ENCODE peak calls at places on chromosomes 6 and 20, in ten cellular contexts. T is fibroblast of lung; A is Caco-2; M is mucosa of descending colon; K is GM23248; B is lung; J is small intestine; Z is tibial nerve; Y is left lung; D is CD4-positive, CD25-positive, alpha-beta regulatory T cell. W is an unnamed sample.

GRCh38 chr6:31729515-31729978 is 448 bp upstream of the DDAH2 start:
- DNase-seq in T (peak; percentile 83), A (peak; percentile 94), M (peak; percentile 96), K (peak; percentile 96), B (peak; percentile 93), J (peak; percentile 93), Z (peak; percentile 96), Y (peak; percentile 95), D (peak; percentile 75), W (peak; percentile 80)

GRCh38 chr6:165443462-165443861 is 134.1 kb upstream of the C6orf118 start:
- DNase-seq in T (no peak), A (no peak), M (no peak), K (no peak), B (no peak), J (no peak), Z (no peak), Y (no peak), D (no peak), W (no peak)

GRCh38 chr6:33724281-33725023 is 13.0 kb upstream of the UQCC2 start:
- DNase-seq in T (no peak), A (no peak), M (no peak), K (no peak), B (no peak), J (no peak), Z (no peak), Y (no peak), D (no peak), W (no peak)

GRCh38 chr6:22028403-22028802 is 268.4 kb downstream of the PRL start:
- DNase-seq in T (no peak), A (no peak), M (no peak), K (no peak), B (no peak), J (no peak), Z (no peak), Y (no peak), D (no peak), W (no peak)

GRCh38 chr6:71206086-71206485 is 82.5 kb upstream of the OGFRL1 start:
- DNase-seq in T (no peak), A (no peak), M (no peak), K (no peak), B (no peak), J (no peak), Z (no peak), Y (no peak), D (no peak), W (peak; percentile 89)

GRCh38 chr20:41135187-41135887 is 2.0 kb upstream of the PLCG1 start:
- DNase-seq in T (no peak), A (peak; percentile 85), M (no peak), K (peak; percentile 41), B (no peak), J (peak; percentile 63), Z (no peak), Y (no peak), D (peak; percentile 52), W (peak; percentile 67)

GRCh38 chr20:49916146-49917002 is 1.0 kb upstream of the SPATA2 start:
- DNase-seq in T (peak; percentile 32), A (peak; percentile 99), M (no peak), K (peak; percentile 65), B (no peak), J (peak; percentile 92), Z (no peak), Y (no peak), D (no peak), W (no peak)

GRCh38 chr6:134962421-134962820 is 12.5 kb upstream of the ALDH8A1 start:
- DNase-seq in T (no peak), A (no peak), M (no peak), K (no peak), B (no peak), J (no peak), Z (no peak), Y (no peak), D (no peak), W (no peak)

DNA sequence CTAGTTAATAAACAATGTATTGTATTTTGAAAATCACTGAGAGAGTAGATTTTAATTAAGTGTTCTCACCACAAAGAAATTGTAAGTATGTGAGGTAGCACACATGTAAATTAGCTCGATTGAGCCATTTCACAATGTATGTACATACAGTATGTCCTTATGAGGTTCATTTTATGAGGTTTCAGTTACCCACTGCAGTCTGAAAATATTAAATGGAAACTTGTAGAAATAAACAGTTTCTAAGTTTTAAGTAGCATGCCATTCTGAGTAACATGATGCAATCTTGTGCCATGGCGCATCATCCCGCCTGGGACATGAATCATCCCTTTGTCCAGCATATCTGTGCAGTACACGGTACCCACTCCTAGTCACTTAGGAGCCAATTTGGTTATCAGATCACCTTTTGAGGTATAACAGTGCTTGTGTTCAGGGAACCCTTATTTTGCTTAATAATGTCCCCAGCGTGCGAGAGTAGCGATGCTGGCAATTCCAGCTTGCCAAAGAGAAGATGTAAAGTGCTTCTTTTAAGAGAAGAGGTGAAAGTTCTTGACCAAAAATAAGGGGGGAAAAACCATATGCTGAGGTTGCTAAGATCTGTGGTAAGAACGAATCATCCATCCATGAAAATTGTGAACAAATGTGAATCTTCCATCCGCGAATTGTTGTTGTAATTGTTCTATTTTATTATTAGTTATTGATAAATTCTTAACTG is 64.7 kb downstream of the KCNS1 start:
- DNase-seq in T (peak; percentile 70), A (peak; percentile 41), M (no peak), K (peak; percentile 65), B (no peak), J (no peak), Z (no peak), Y (no peak), D (no peak), W (no peak)
- H3K4me1 ChIP-seq in T (peaks cover 4% of the 10 kb centered on the region), A (peaks cover 6% of the 10 kb centered on the region), M (peaks cover 6% of the 10 kb centered on the region), K (peaks cover 49% of the 10 kb centered on the region), B (peaks cover 2% of the 10 kb centered on the region), J (no peaks in the 10 kb centered on the region), Z (no peaks in the 10 kb centered on the region), Y (no peaks in the 10 kb centered on the region), D (peaks cover 75% of the 10 kb centered on the region), W (peaks cover 6% of the 10 kb centered on the region)

DNA sequence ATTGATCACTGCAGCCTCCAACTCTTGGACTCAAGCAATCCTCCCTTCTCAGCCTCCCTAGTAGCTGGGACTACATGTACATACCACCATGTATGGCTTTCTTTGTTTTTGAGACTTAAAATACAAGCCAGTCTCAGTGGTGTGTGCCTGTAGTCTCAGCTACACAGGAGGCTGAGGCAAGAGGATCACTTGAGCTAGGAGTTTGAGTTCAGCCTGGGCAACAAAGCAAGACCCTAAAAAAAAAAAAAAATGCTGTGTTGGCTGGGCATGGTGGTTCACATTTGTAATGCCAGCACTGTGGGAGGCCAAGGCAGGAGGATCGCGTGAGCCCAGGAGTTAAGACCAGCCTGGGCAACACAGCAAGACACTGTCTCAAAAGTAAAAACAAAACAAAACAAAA is 51.7 kb downstream of the UBR2 start:
- DNase-seq in T (no peak), A (no peak), M (no peak), K (no peak), B (no peak), J (no peak), Z (no peak), Y (no peak), D (no peak), W (no peak)
- H3K36me3 ChIP-seq in T (no peaks in the 10 kb centered on the region), A (no peaks in the 10 kb centered on the region), M (no peaks in the 10 kb centered on the region), K (peaks cover 16% of the 10 kb centered on the region), B (peaks cover 12% of the 10 kb centered on the region), J (peaks cover 16% of the 10 kb centered on the region), Z (no peaks in the 10 kb centered on the region), Y (peaks cover 87% of the 10 kb centered on the region), D (peaks cover 58% of the 10 kb centered on the region), W (peaks cover 11% of the 10 kb centered on the region)

DNA sequence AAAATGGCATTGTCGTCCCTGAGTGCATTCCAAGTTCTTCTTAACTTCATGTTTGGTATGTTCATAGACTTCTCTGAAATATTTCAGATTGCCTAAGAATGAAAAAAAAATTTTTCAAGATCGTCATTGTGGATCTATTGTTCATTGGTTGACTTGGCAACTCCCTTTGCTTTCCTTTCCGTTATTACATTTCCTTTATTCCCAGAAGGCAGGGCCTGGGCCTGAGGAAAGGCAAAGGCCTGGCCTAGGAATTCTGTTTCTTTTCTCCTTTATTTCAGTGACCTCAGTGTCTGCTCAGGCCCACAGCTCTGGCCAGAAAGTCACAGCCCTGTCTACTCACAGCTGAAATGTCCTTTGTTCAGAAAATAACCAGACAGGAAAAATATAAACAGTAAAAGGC is 401.6 kb upstream of the PLCB4 start:
- DNase-seq in T (no peak), A (no peak), M (no peak), K (no peak), B (no peak), J (no peak), Z (peak; percentile 24), Y (no peak), D (no peak), W (no peak)
- H3K4me1 ChIP-seq in T (no peaks in the 10 kb centered on the region), A (peaks cover 7% of the 10 kb centered on the region), M (no peaks in the 10 kb centered on the region), K (peaks cover 13% of the 10 kb centered on the region), B (no peaks in the 10 kb centered on the region), J (no peaks in the 10 kb centered on the region), Z (no peaks in the 10 kb centered on the region), Y (no peaks in the 10 kb centered on the region), D (no peaks in the 10 kb centered on the region), W (no peaks in the 10 kb centered on the region)

GRCh38 chr6:105348897-105349296 is 54.0 kb downstream of the PREP start:
- DNase-seq in T (no peak), A (no peak), M (no peak), K (no peak), B (no peak), J (no peak), Z (no peak), Y (no peak), D (no peak), W (no peak)
- H3K36me3 ChIP-seq in T (no peaks in the 10 kb centered on the region), A (no peaks in the 10 kb centered on the region), M (peaks cover 4% of the 10 kb centered on the region), K (peaks cover 15% of the 10 kb centered on the region), B (peaks cover 11% of the 10 kb centered on the region), J (peaks cover 26% of the 10 kb centered on the region), Z (no peaks in the 10 kb centered on the region), Y (peaks cover 53% of the 10 kb centered on the region), D (peaks cover 45% of the 10 kb centered on the region), W (peaks cover 22% of the 10 kb centered on the region)

GRCh38 chr6:51865176-51865575 is 222.2 kb downstream of the PKHD1 start:
- DNase-seq in T (no peak), A (no peak), M (no peak), K (no peak), B (no peak), J (no peak), Z (no peak), Y (no peak), D (no peak), W (no peak)
- H3K4me1 ChIP-seq in T (no peaks in the 10 kb centered on the region), A (no peaks in the 10 kb centered on the region), M (no peaks in the 10 kb centered on the region), K (no peaks in the 10 kb centered on the region), B (no peaks in the 10 kb centered on the region), J (no peaks in the 10 kb centered on the region), Z (no peaks in the 10 kb centered on the region), Y (no peaks in the 10 kb centered on the region), D (no peaks in the 10 kb centered on the region), W (no peaks in the 10 kb centered on the region)

W was measured in HAP-1.